ENCODE peak calls at places on chromosome 6, in seven cellular contexts. V is IMR-90, S is SK-N-SH, F is endodermal cell, D is fibroblast of mammary gland, E is lower lobe of right lung, Q is fibroblast of lung. M is an unnamed sample.

GRCh38 chr6:138570716-138571020 is 71.4 kb upstream of the NHSL1 start:
- DNase-seq in E (no peak), Q (peak), V (peak), F (no peak), S (no peak), D (no peak), M (no peak)

GRCh38 chr6:159047896-159048685 is 3.3 kb upstream of the TAGAP start:
- DNase-seq in E (no peak), F (no peak), S (no peak), V (no peak), Q (no peak), D (no peak), M (no peak)

GRCh38 chr6:119077643-119078448 is 618 bp downstream of the FAM184A start:
- DNase-seq in S (peak), F (peak), E (peak), D (peak), V (no peak), Q (peak), M (peak)

GRCh38 chr6:148146717-148147116 is 195.9 kb upstream of the SASH1 start:
- DNase-seq in Q (no peak), S (no peak), E (no peak), V (peak), D (no peak), F (no peak), M (no peak)

GRCh38 chr6:128479048-128479666 is 41.2 kb downstream of the PTPRK start:
- DNase-seq in D (no peak), Q (no peak), F (no peak), E (no peak), V (no peak), S (no peak), M (no peak)

GRCh38 chr6:8177721-8178120 is 75.4 kb upstream of the EEF1E1 start:
- DNase-seq in E (no peak), S (no peak), Q (no peak), V (peak), F (no peak), D (no peak), M (no peak)

GRCh38 chr6:14035448-14035847 is 82.1 kb upstream of the CD83 start:
- DNase-seq in V (peak), F (peak), S (no peak), D (peak), Q (peak), E (no peak), M (no peak)

GRCh38 chr6:10837692-10837996 is 695 bp downstream of the MAK start:
- DNase-seq in Q (no peak), V (no peak), S (no peak), E (no peak), D (no peak), F (no peak), M (no peak)

GRCh38 chr6:26056583-26057350 is 30.5 kb upstream of the HFE start:
- DNase-seq in S (peak), D (peak), F (peak), V (peak), E (no peak), Q (peak), M (peak)

GRCh38 chr6:156662025-156662445 is 115.1 kb upstream of the ARID1B start:
- DNase-seq in Q (no peak), F (peak), D (peak), E (no peak), S (no peak), V (no peak), M (peak)

GRCh38 chr6:49939993-49940498 is 23.9 kb downstream of the DEFB114 start:
- DNase-seq in Q (no peak), V (no peak), E (no peak), S (no peak), D (no peak), F (no peak), M (no peak)

GRCh38 chr6:72952808-72953630 is 272.3 kb downstream of the KHDC1L start:
- DNase-seq in E (no peak), V (peak), D (peak), F (no peak), Q (peak), S (no peak), M (no peak)

GRCh38 chr6:139029470-139030210 is 1.1 kb downstream of the ABRACL start:
- DNase-seq in D (peak), F (peak), V (peak), S (no peak), E (peak), Q (peak), M (peak)

GRCh38 chr6:79750806-79751205 is 119.7 kb downstream of the SH3BGRL2 start:
- DNase-seq in F (no peak), Q (no peak), E (no peak), S (no peak), V (no peak), D (no peak), M (no peak)

GRCh38 chr6:22036267-22036666 is 260.6 kb downstream of the PRL start:
- DNase-seq in V (peak), F (peak), Q (no peak), D (no peak), S (peak), E (no peak), M (no peak)

GRCh38 chr6:36177166-36177565 is 19.4 kb upstream of the BRPF3 start:
- DNase-seq in F (no peak), V (no peak), D (no peak), S (no peak), Q (no peak), E (no peak), M (no peak)

GRCh38 chr6:28333047-28333446 is 2.9 kb downstream of the ZSCAN31 start:
- DNase-seq in E (no peak), Q (no peak), D (no peak), V (no peak), F (no peak), S (no peak), M (no peak)

GRCh38 chr6:52675372-52675771 is 4.5 kb downstream of the TMEM14A start:
- DNase-seq in E (no peak), F (peak), D (no peak), V (no peak), Q (no peak), S (no peak), M (no peak)
- TF ChIP-seq CTCF in E (no peak), F (peak), D (no peak), V (no peak), Q (no peak), S (no peak), M (no peak)

GRCh38 chr6:140059947-140060346 is 685.5 kb upstream of the CITED2 start:
- DNase-seq in S (no peak), Q (no peak), V (peak), D (peak), E (no peak), F (no peak), M (no peak)

GRCh38 chr6:140062042-140063041 is 687.9 kb upstream of the CITED2 start:
- DNase-seq in E (no peak), F (no peak), S (peak), D (peak), V (peak), Q (peak), M (no peak)

GRCh38 chr6:140069576-140069975 is 695.1 kb upstream of the CITED2 start:
- DNase-seq in S (no peak), F (no peak), Q (no peak), D (no peak), V (no peak), E (no peak), M (no peak)

GRCh38 chr6:140061422-140062041 is 687.1 kb upstream of the CITED2 start:
- DNase-seq in S (no peak), V (no peak), D (no peak), F (no peak), E (no peak), Q (no peak), M (no peak)

GRCh38 chr6:140064371-140064770 is 689.9 kb upstream of the CITED2 start:
- DNase-seq in E (no peak), V (no peak), S (no peak), Q (no peak), F (no peak), D (no peak), M (no peak)
- TF ChIP-seq CTCF in E (no peak), V (no peak), S (no peak), Q (no peak), F (no peak), D (no peak), M (no peak)

GRCh38 chr6:56618050-56618449 is 24.6 kb downstream of the DST start:
- DNase-seq in D (no peak), E (no peak), Q (no peak), S (no peak), F (peak), V (no peak), M (no peak)
- TF ChIP-seq CTCF in D (peak), E (no peak), Q (no peak), S (peak), F (peak), V (peak), M (peak)

GRCh38 chr6:47787620-47788497 is 6.0 kb downstream of the OPN5 start:
- DNase-seq in Q (peak), V (peak), D (peak), E (peak), S (peak), F (peak), M (peak)
- TF ChIP-seq CTCF in Q (peak), V (peak), D (peak), E (peak), S (peak), F (peak), M (peak)